ENCODE peak calls at places on chromosome 21, in seven cellular contexts. Q is activated T-cell treated with anti-CD3 and anti-CD28 coated beads, Interleukin-2, amount 50 U/mL, for 48 hours; W is colonic mucosa; S is WERI-Rb-1; G is CD4-positive, alpha-beta memory T cell; T is COR-L47; B is mucosa of gallbladder. E is an unnamed sample.

GRCh38 chr21:14883351-14883750 is 181.4 kb downstream of the NRIP1 start:
- DNase-seq in B (no peak), T (no peak), G (no peak), Q (no peak), S (no peak), W (no peak), E (no peak)

GRCh38 chr21:37848721-37849490 is 67.4 kb downstream of the KCNJ6 start:
- DNase-seq in T (no peak), W (no peak), S (no peak), G (no peak), Q (no peak), B (no peak), E (no peak)

GRCh38 chr21:31011412-31011811 is 26.9 kb downstream of the KRTAP19-8 start:
- DNase-seq in B (no peak), Q (no peak), S (no peak), G (peak; percentile 37), T (no peak), W (no peak), E (no peak)

GRCh38 chr21:16108561-16109070 is 378.8 kb downstream of the USP25 start:
- DNase-seq in T (no peak), S (no peak), G (no peak), B (no peak), W (no peak), Q (no peak), E (no peak)

GRCh38 chr21:17578162-17578561 is 34.5 kb downstream of the BTG3 start:
- DNase-seq in T (no peak), B (no peak), Q (no peak), W (no peak), G (no peak), S (no peak), E (no peak)

GRCh38 chr21:45163413-45164123 is 89.2 kb downstream of the ADARB1 start:
- DNase-seq in W (no peak), T (no peak), B (peak; percentile 5), Q (no peak), G (no peak), S (no peak), E (no peak)

GRCh38 chr21:43866659-43867331 is 1.8 kb downstream of the AGPAT3 start:
- DNase-seq in T (no peak), G (peak; percentile 56), Q (peak; percentile 73), W (peak; percentile 87), B (peak; percentile 40), S (no peak), E (no peak)

GRCh38 chr21:16455978-16456377 is 726.2 kb downstream of the USP25 start:
- DNase-seq in W (no peak), Q (no peak), S (no peak), B (no peak), T (no peak), G (no peak), E (no peak)

GRCh38 chr21:28771790-28772501 is 220.7 kb downstream of the LTN1 start:
- DNase-seq in W (no peak), G (no peak), T (no peak), Q (no peak), S (no peak), B (no peak), E (no peak)

GRCh38 chr21:46604329-46604974 is 430 bp downstream of the S100B start:
- DNase-seq in S (no peak), G (no peak), T (no peak), Q (no peak), W (no peak), B (no peak), E (no peak)

GRCh38 chr21:35619184-35619583 is 441.1 kb downstream of the SETD4 start:
- DNase-seq in W (no peak), G (no peak), Q (no peak), B (no peak), T (no peak), S (no peak), E (peak; percentile 47)

GRCh38 chr21:45381036-45381787 is 23.8 kb upstream of the COL18A1 start:
- DNase-seq in S (no peak), Q (no peak), B (no peak), G (no peak), T (no peak), W (no peak), E (no peak)

GRCh38 chr21:44695176-44695575 is 1.8 kb upstream of the KRTAP10-12 start:
- DNase-seq in S (peak; percentile 4), W (peak; percentile 12), B (no peak), Q (no peak), T (no peak), G (no peak), E (no peak)

GRCh38 chr21:27802816-27803475 is 836.1 kb upstream of the ADAMTS5 start:
- DNase-seq in B (no peak), S (peak; percentile 26), T (no peak), Q (peak; percentile 26), W (peak; percentile 53), G (peak; percentile 2), E (peak; percentile 52)

GRCh38 chr21:43800124-43800523 is 10.7 kb downstream of the RRP1 start:
- DNase-seq in G (no peak), T (no peak), B (no peak), S (no peak), W (no peak), Q (no peak), E (no peak)

GRCh38 chr21:42245348-42246185 is 26.6 kb downstream of the ABCG1 start:
- DNase-seq in G (no peak), Q (no peak), S (peak; percentile 92), T (peak; percentile 24), B (no peak), W (no peak), E (no peak)

GRCh38 chr21:40291560-40291959 is 424.3 kb downstream of the PCP4 start:
- DNase-seq in B (no peak), S (no peak), W (no peak), T (no peak), G (no peak), Q (no peak), E (no peak)

GRCh38 chr21:34996304-34997081 is 52.6 kb downstream of the RUNX1 start:
- DNase-seq in G (no peak), W (no peak), S (no peak), B (peak; percentile 36), T (no peak), Q (peak; percentile 61), E (no peak)

GRCh38 chr21:42641311-42642218 is 11.9 kb upstream of the PDE9A start:
- DNase-seq in Q (no peak), S (no peak), T (no peak), G (no peak), W (no peak), B (no peak), E (no peak)

GRCh38 chr21:44999428-44999971 is 59.7 kb downstream of the SLX9 start:
- DNase-seq in Q (no peak), T (no peak), W (no peak), G (no peak), B (no peak), S (no peak), E (no peak)

GRCh38 chr21:37006521-37007291 is at the start of gene RIPPLY3:
- DNase-seq in G (no peak), W (no peak), B (no peak), Q (peak; percentile 48), S (peak; percentile 33), T (peak; percentile 12), E (peak; percentile 45)

GRCh38 chr21:46117586-46118304 is 19.8 kb downstream of the COL6A2 start:
- DNase-seq in W (no peak), B (no peak), T (no peak), Q (no peak), S (no peak), G (no peak), E (no peak)

GRCh38 chr21:37862536-37862935 is 53.7 kb downstream of the KCNJ6 start:
- DNase-seq in W (no peak), G (no peak), T (peak; percentile 19), S (peak; percentile 73), B (no peak), Q (no peak), E (peak; percentile 72)

GRCh38 chr21:43209575-43210453 is 41.0 kb downstream of the CRYAA start:
- DNase-seq in B (peak; percentile 61), G (no peak), Q (peak; percentile 8), W (peak; percentile 12), S (peak; percentile 4), T (no peak), E (no peak)

GRCh38 chr21:32256226-32256625 is 22.6 kb downstream of the MIS18A start:
- DNase-seq in W (no peak), S (no peak), Q (no peak), G (no peak), B (no peak), T (no peak), E (no peak)

GRCh38 chr21:19029816-19030215 is 626.2 kb upstream of the TMPRSS15 start:
- DNase-seq in B (no peak), S (no peak), W (no peak), G (no peak), Q (no peak), T (no peak), E (no peak)

GRCh38 chr21:37921091-37921490 is 4.8 kb upstream of the KCNJ6 start:
- DNase-seq in G (no peak), Q (no peak), W (no peak), S (no peak), B (no peak), T (no peak), E (no peak)

GRCh38 chr21:42636535-42636914 is 16.9 kb upstream of the PDE9A start:
- DNase-seq in S (no peak), Q (no peak), W (no peak), G (no peak), B (no peak), T (no peak), E (no peak)

GRCh38 chr21:36446296-36446695 is 33.6 kb downstream of the CLDN14 start:
- DNase-seq in B (no peak), T (no peak), S (no peak), W (no peak), G (no peak), Q (no peak), E (peak; percentile 55)

GRCh38 chr21:35831791-35832190 is 228.5 kb downstream of the SETD4 start:
- DNase-seq in B (no peak), T (no peak), W (no peak), S (no peak), Q (no peak), G (no peak), E (no peak)

GRCh38 chr21:21921410-21922232 is 923.4 kb downstream of the NCAM2 start:
- DNase-seq in B (no peak), S (no peak), G (no peak), Q (no peak), W (no peak), T (peak; percentile 59), E (peak; percentile 50)

GRCh38 chr21:46393451-46393940 is 65.2 kb upstream of the DIP2A start:
- DNase-seq in T (peak; percentile 30), Q (no peak), B (no peak), S (no peak), G (no peak), W (no peak), E (no peak)

GRCh38 chr21:45258476-45258875 is 29.2 kb downstream of the POFUT2 start:
- DNase-seq in W (peak; percentile 12), T (no peak), Q (peak; percentile 6), G (no peak), B (no peak), S (no peak), E (no peak)

GRCh38 chr21:46324390-46325072 is 575 bp downstream of the PCNT start:
- DNase-seq in B (peak; percentile 82), S (peak; percentile 94), Q (peak; percentile 90), T (peak; percentile 84), W (peak; percentile 88), G (peak; percentile 92), E (peak; percentile 90)